ENCODE peak calls at places on chromosomes 2 and 18, in six cellular contexts. G is mesendoderm, O is body of pancreas, X is BE2C, R is pancreas, E is stomach. B is an unnamed sample.
A peak's percentile ranks its signal among the peaks of the same experiment; 100 is the strongest.

GRCh38 chr2:11498543-11499034 is 32.6 kb upstream of the E2F6 start:
- DNase-seq in G (no peak), O (peak; percentile 69), X (peak; percentile 59), R (peak; percentile 68), E (peak; percentile 81), B (no peak)

GRCh38 chr2:24924732-24925131 is 4.7 kb upstream of the ADCY3 start:
- DNase-seq in G (no peak), O (no peak), X (no peak), R (no peak), E (no peak), B (no peak)

GRCh38 chr2:221758076-221758475 is 186.0 kb upstream of the EPHA4 start:
- DNase-seq in G (no peak), O (no peak), X (no peak), R (no peak), E (no peak), B (no peak)

GRCh38 chr18:68735498-68736343 is 20.8 kb upstream of the TMX3 start:
- DNase-seq in G (peak; percentile 48), O (no peak), X (no peak), R (no peak), E (no peak), B (no peak)

GRCh38 chr2:64831134-64831976 is 157.8 kb upstream of the SLC1A4 start:
- DNase-seq in G (peak; percentile 82), O (peak; percentile 76), X (peak; percentile 50), R (peak; percentile 75), E (peak; percentile 82), B (peak; percentile 97)

GRCh38 chr2:63589148-63589972 is 597 bp downstream of the MDH1 start:
- DNase-seq in G (peak; percentile 73), O (no peak), X (no peak), R (no peak), E (no peak), B (no peak)

GRCh38 chr2:226758886-226759660 is 40.5 kb downstream of the IRS1 start:
- DNase-seq in G (no peak), O (no peak), X (no peak), R (no peak), E (no peak), B (no peak)

GRCh38 chr2:240411261-240412160 is 24.0 kb upstream of the GPC1 start:
- DNase-seq in G (no peak), O (peak; percentile 8), X (no peak), R (no peak), E (no peak), B (no peak)

GRCh38 chr18:48749768-48750167 is 201.0 kb downstream of the SMAD7 start:
- DNase-seq in G (no peak), O (peak; percentile 27), X (no peak), R (no peak), E (no peak), B (peak; percentile 87)

GRCh38 chr2:10120938-10121574 is 1.5 kb upstream of the RRM2 start:
- DNase-seq in G (no peak), O (no peak), X (no peak), R (no peak), E (no peak), B (no peak)

GRCh38 chr2:69634197-69634821 is 9.2 kb downstream of the AAK1 start:
- DNase-seq in G (no peak), O (no peak), X (no peak), R (no peak), E (no peak), B (no peak)

GRCh38 chr2:105344704-105345345 is 7.5 kb downstream of the C2orf49 start:
- DNase-seq in G (peak; percentile 45), O (no peak), X (no peak), R (no peak), E (no peak), B (no peak)

GRCh38 chr2:72934683-72935610 is 17.6 kb downstream of the EMX1 start:
- DNase-seq in G (peak; percentile 81), O (peak; percentile 36), X (peak; percentile 24), R (no peak), E (peak; percentile 54), B (peak; percentile 30)

GRCh38 chr2:162372818-162373217 is 28.9 kb downstream of the GCA start:
- DNase-seq in G (no peak), O (no peak), X (no peak), R (no peak), E (no peak), B (no peak)

GRCh38 chr2:10078001-10078400 is 2.2 kb downstream of the CYS1 start:
- DNase-seq in G (no peak), O (no peak), X (no peak), R (no peak), E (no peak), B (no peak)

GRCh38 chr18:7617738-7618422 is 50.8 kb downstream of the PTPRM start:
- DNase-seq in G (peak; percentile 74), O (peak; percentile 48), X (no peak), R (peak; percentile 50), E (peak; percentile 78), B (no peak)

GRCh38 chr18:8996771-8997432 is 105.6 kb upstream of the NDUFV2 start:
- DNase-seq in G (no peak), O (no peak), X (no peak), R (no peak), E (no peak), B (no peak)

GRCh38 chr18:61892683-61893303 is at the start of gene RNF152:
- DNase-seq in G (peak; percentile 85), O (peak; percentile 31), X (peak; percentile 23), R (peak; percentile 23), E (peak; percentile 40), B (peak; percentile 74)

GRCh38 chr2:29430382-29431112 is 315.3 kb downstream of the CLIP4 start:
- DNase-seq in G (no peak), O (peak; percentile 47), X (peak; percentile 49), R (peak; percentile 34), E (no peak), B (no peak)

GRCh38 chr2:105772362-105772761 is 27.6 kb downstream of the NCK2 start:
- DNase-seq in G (no peak), O (no peak), X (no peak), R (no peak), E (no peak), B (no peak)

GRCh38 chr2:121505005-121505404 is 25.7 kb upstream of the RNU4ATAC start:
- DNase-seq in G (no peak), O (no peak), X (no peak), R (no peak), E (no peak), B (no peak)

GRCh38 chr2:85011747-85012146 is 40.8 kb downstream of the KCMF1 start:
- DNase-seq in G (peak; percentile 73), O (no peak), X (no peak), R (no peak), E (no peak), B (no peak)
- H3K4me1 ChIP-seq in G (peaks cover 2% of the 10 kb centered on the region), O (peaks cover 42% of the 10 kb centered on the region), X (no peaks in the 10 kb centered on the region), R (peaks cover 25% of the 10 kb centered on the region), E (peaks cover 78% of the 10 kb centered on the region), B (peaks cover 10% of the 10 kb centered on the region)

GRCh38 chr18:79515944-79516351 is 120.2 kb downstream of the NFATC1 start:
- DNase-seq in G (no peak), O (no peak), X (no peak), R (no peak), E (no peak), B (peak; percentile 41)
- H3K4me1 ChIP-seq in G (no peaks in the 10 kb centered on the region), O (no peaks in the 10 kb centered on the region), X (no peaks in the 10 kb centered on the region), R (no peaks in the 10 kb centered on the region), E (peaks cover 8% of the 10 kb centered on the region), B (no peaks in the 10 kb centered on the region)

GRCh38 chr2:101814752-101815151 is 117.2 kb downstream of the MAP4K4 start:
- DNase-seq in G (no peak), O (no peak), X (no peak), R (no peak), E (no peak), B (no peak)
- H3K4me1 ChIP-seq in G (peaks cover 7% of the 10 kb centered on the region), O (peaks cover 25% of the 10 kb centered on the region), X (peaks cover 6% of the 10 kb centered on the region), R (peaks cover 17% of the 10 kb centered on the region), E (peaks cover 50% of the 10 kb centered on the region), B (peaks cover 2% of the 10 kb centered on the region)

DNA sequence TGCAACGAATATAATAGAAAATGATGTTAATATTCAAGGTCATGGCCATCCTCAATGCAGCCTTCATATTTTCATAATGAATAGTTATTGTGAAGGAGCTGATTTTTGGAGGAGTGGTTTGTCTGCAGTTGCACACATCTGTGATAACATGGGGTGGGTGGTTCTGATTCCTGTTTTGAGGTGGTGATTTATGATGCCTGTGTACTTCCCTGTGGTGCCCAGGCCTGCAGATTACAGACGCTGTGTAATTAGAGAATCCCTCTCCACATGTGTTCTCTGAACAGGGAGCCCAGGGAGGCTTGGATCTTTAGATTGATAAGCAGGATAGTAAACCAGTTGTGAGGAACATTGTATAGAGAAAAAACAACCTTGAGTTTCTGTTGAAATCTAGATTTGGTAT is 117.5 kb downstream of the AGAP1 start:
- DNase-seq in G (no peak), O (no peak), X (no peak), R (no peak), E (no peak), B (no peak)
- H3K4me1 ChIP-seq in G (no peaks in the 10 kb centered on the region), O (peaks cover 34% of the 10 kb centered on the region), X (no peaks in the 10 kb centered on the region), R (peaks cover 3% of the 10 kb centered on the region), E (peaks cover 34% of the 10 kb centered on the region), B (no peaks in the 10 kb centered on the region)

DNA sequence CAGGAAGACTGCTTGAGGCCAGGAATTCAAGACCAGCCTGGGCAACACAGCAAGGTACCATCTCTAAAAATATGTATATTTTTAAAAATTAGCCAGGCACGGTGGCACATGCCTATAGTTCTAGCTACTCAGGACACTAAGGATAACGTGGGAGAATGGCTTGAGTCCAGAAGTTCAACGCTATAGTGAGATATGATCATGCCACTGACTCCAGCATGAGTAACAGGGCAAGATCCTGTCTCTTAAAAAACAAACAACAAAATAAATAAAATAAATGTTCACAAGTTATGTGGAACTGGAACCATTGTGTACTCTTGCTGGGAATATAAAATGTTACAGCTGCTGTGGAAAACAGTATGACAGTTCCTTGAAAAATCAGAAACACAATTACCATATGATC is 47.2 kb downstream of the USP34 start:
- DNase-seq in G (no peak), O (no peak), X (no peak), R (no peak), E (no peak), B (no peak)
- H3K4me1 ChIP-seq in G (peaks cover 11% of the 10 kb centered on the region), O (peaks cover 49% of the 10 kb centered on the region), X (no peaks in the 10 kb centered on the region), R (peaks cover 9% of the 10 kb centered on the region), E (peaks cover 82% of the 10 kb centered on the region), B (peaks cover 5% of the 10 kb centered on the region)

GRCh38 chr2:224403657-224404056 is 1.8 kb upstream of the FAM124B start:
- DNase-seq in G (no peak), O (no peak), X (no peak), R (no peak), E (no peak), B (no peak)

GRCh38 chr2:224405412-224405811 is 3.5 kb upstream of the FAM124B start:
- DNase-seq in G (no peak), O (no peak), X (no peak), R (no peak), E (no peak), B (no peak)

GRCh38 chr2:224407241-224407680 is 5.4 kb upstream of the FAM124B start:
- DNase-seq in G (peak; percentile 50), O (no peak), X (no peak), R (no peak), E (no peak), B (no peak)

GRCh38 chr2:224405841-224406370 is 4.0 kb upstream of the FAM124B start:
- DNase-seq in G (no peak), O (no peak), X (no peak), R (no peak), E (no peak), B (no peak)

DNA sequence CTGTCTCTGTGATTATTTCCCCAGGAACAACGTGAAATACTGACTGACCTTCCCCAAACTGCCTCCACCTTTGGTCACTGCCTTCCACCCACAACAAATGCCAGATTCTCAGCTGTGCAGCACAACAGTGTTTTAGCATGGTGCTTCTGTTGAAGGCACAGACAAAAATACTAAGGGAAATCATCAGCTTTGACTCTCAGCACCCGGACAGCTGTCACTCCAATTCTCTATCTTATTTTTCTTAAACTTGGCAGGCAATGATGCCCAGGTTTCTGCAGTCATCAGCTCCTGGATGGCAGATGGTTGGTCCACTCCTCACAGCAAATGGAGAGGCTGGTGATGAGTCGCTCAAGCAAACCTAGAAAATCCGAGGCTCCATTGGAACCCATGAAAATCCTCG is 2.9 kb upstream of the FAM124B start:
- DNase-seq in G (no peak), O (no peak), X (no peak), R (no peak), E (no peak), B (no peak)
- H3K4me1 ChIP-seq in G (peaks cover 7% of the 10 kb centered on the region), O (no peaks in the 10 kb centered on the region), X (peaks cover 3% of the 10 kb centered on the region), R (no peaks in the 10 kb centered on the region), E (peaks cover 14% of the 10 kb centered on the region), B (no peaks in the 10 kb centered on the region)